ENCODE peak calls at places on chromosomes 5 and 9, in four cellular contexts. One of them, this sample, is unnamed.

GRCh38 chr5:106658150-106658549 is 1012.6 kb downstream of the EFNA5 start:
- DNase-seq in body of pancreas: no peak
- DNase-seq in GM23338: no peak
- DNase-seq in left ventricle myocardium inferior: no peak
- DNase-seq in this sample: no peak

GRCh38 chr5:140882591-140882899 is 621 bp downstream of the PCDHA13 start:
- DNase-seq in GM23338: peak; percentile 90
- DNase-seq in body of pancreas: peak; percentile 12
- DNase-seq in left ventricle myocardium inferior: no peak
- DNase-seq in this sample: no peak

GRCh38 chr5:135033026-135033861 is 784 bp downstream of the PITX1 start:
- DNase-seq in GM23338: peak; percentile 81
- DNase-seq in left ventricle myocardium inferior: peak; percentile 12
- DNase-seq in body of pancreas: no peak
- DNase-seq in this sample: no peak

GRCh38 chr5:10936081-10936480 is 175.0 kb upstream of the DAP start:
- DNase-seq in left ventricle myocardium inferior: no peak
- DNase-seq in GM23338: no peak
- DNase-seq in body of pancreas: no peak
- DNase-seq in this sample: no peak

GRCh38 chr9:130860458-130861316 is 25.6 kb downstream of the ABL1 start:
- DNase-seq in body of pancreas: peak; percentile 39
- DNase-seq in left ventricle myocardium inferior: peak; percentile 83
- DNase-seq in GM23338: peak; percentile 58
- DNase-seq in this sample: no peak

GRCh38 chr5:134794136-134794535 is 35.6 kb downstream of the DDX46 start:
- DNase-seq in body of pancreas: no peak
- DNase-seq in left ventricle myocardium inferior: no peak
- DNase-seq in GM23338: no peak
- DNase-seq in this sample: no peak

GRCh38 chr9:3205421-3206095 is 320.2 kb downstream of the RFX3 start:
- DNase-seq in GM23338: no peak
- DNase-seq in body of pancreas: no peak
- DNase-seq in left ventricle myocardium inferior: no peak
- DNase-seq in this sample: no peak

GRCh38 chr5:10633271-10634049 is 69.6 kb downstream of the ANKRD33B start:
- DNase-seq in body of pancreas: no peak
- DNase-seq in GM23338: no peak
- DNase-seq in left ventricle myocardium inferior: no peak
- DNase-seq in this sample: peak; percentile 73

GRCh38 chr5:149930060-149930753 is 14.4 kb downstream of the PDE6A start:
- DNase-seq in body of pancreas: peak; percentile 22
- DNase-seq in GM23338: no peak
- DNase-seq in left ventricle myocardium inferior: no peak
- DNase-seq in this sample: no peak

GRCh38 chr5:43772601-43773031 is 169.6 kb downstream of the NNT start:
- DNase-seq in GM23338: no peak
- DNase-seq in left ventricle myocardium inferior: no peak
- DNase-seq in body of pancreas: no peak
- DNase-seq in this sample: no peak

DNA sequence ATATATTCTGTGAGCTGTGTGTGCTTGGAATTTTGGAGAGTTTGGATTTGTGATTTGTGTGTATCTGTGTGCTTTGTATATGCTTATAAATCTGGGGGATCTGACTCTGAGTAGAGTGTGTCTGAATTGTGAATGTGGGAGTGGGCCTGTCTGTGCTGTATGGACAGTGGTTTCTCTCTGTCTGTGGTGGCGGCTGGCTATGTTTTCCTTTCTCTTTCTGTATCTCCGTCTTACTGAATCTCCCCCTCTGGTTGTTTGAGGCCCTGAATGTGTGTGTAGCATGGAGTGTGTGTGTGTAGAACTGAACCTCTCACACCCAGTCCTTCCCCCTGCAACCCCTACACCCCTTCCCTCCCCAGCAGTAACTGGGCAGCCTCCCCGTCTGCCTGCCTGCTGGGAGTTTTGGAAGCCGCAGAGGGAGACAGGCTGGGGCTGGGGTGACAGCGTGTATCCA is 4.7 kb downstream of the CXXC5 start:
- DNase-seq in GM23338: no peak
- DNase-seq in left ventricle myocardium inferior: peak; percentile 14
- DNase-seq in body of pancreas: no peak
- DNase-seq in this sample: no peak
- H3K4me1 ChIP-seq in GM23338: peaks cover 59% of the 10 kb centered on the region
- H3K4me1 ChIP-seq in left ventricle myocardium inferior: peaks cover 99% of the 10 kb centered on the region
- H3K4me1 ChIP-seq in body of pancreas: peaks cover 67% of the 10 kb centered on the region
- H3K4me1 ChIP-seq in this sample: peaks cover 30% of the 10 kb centered on the region

GRCh38 chr5:72817639-72818266 is 1.3 kb downstream of the TNPO1 start:
- DNase-seq in GM23338: peak; percentile 12
- DNase-seq in body of pancreas: no peak
- DNase-seq in left ventricle myocardium inferior: no peak
- DNase-seq in this sample: peak; percentile 0

GRCh38 chr5:72817076-72817476 is 615 bp downstream of the TNPO1 start:
- DNase-seq in left ventricle myocardium inferior: peak; percentile 54
- DNase-seq in GM23338: peak; percentile 68
- DNase-seq in body of pancreas: peak; percentile 57
- DNase-seq in this sample: no peak

GRCh38 chr5:72816297-72817075 is at the start of gene TNPO1:
- DNase-seq in body of pancreas: peak; percentile 94
- DNase-seq in left ventricle myocardium inferior: peak; percentile 96
- DNase-seq in GM23338: peak; percentile 92
- DNase-seq in this sample: peak; percentile 86

GRCh38 chr5:72821776-72822175 is 5.3 kb downstream of the TNPO1 start:
- DNase-seq in body of pancreas: no peak
- DNase-seq in left ventricle myocardium inferior: no peak
- DNase-seq in GM23338: no peak
- DNase-seq in this sample: no peak

GRCh38 chr5:72818866-72819534 is 2.5 kb downstream of the TNPO1 start:
- DNase-seq in GM23338: peak; percentile 92
- DNase-seq in body of pancreas: peak; percentile 65
- DNase-seq in left ventricle myocardium inferior: peak; percentile 58
- DNase-seq in this sample: peak; percentile 58
- H3K4me3 ChIP-seq in GM23338: peak overlapping the region; percentile 80
- H3K4me3 ChIP-seq in body of pancreas: no peak overlapping the region
- H3K4me3 ChIP-seq in left ventricle myocardium inferior: peak overlapping the region; percentile 74
- H3K4me3 ChIP-seq in this sample: no peak overlapping the region

GRCh38 chr9:128946544-128946943 is 859 bp downstream of the DOLK start:
- DNase-seq in GM23338: no peak
- DNase-seq in body of pancreas: no peak
- DNase-seq in left ventricle myocardium inferior: no peak
- DNase-seq in this sample: no peak
- H3K36me3 ChIP-seq in GM23338: peaks cover 12% of the 10 kb centered on the region
- H3K36me3 ChIP-seq in body of pancreas: peaks cover 2% of the 10 kb centered on the region
- H3K36me3 ChIP-seq in left ventricle myocardium inferior: peaks cover 35% of the 10 kb centered on the region
- H3K36me3 ChIP-seq in this sample: no peaks in the 10 kb centered on the region

GRCh38 chr5:74864823-74865222 is 1.4 kb downstream of the FAM169A start:
- DNase-seq in GM23338: no peak
- DNase-seq in left ventricle myocardium inferior: no peak
- DNase-seq in body of pancreas: no peak
- DNase-seq in this sample: no peak
- H3K4me1 ChIP-seq in GM23338: peaks cover 60% of the 10 kb centered on the region
- H3K4me1 ChIP-seq in left ventricle myocardium inferior: peaks cover 15% of the 10 kb centered on the region
- H3K4me1 ChIP-seq in body of pancreas: peaks cover 16% of the 10 kb centered on the region
- H3K4me1 ChIP-seq in this sample: peaks cover 14% of the 10 kb centered on the region

This sample was measured in CD4-positive, alpha-beta memory T cell.